ENCODE peak calls at places on chromosome 15, in five cellular contexts. One of them, this sample, is unnamed.

GRCh38 chr15:100725121-100726069 is 123.0 kb downstream of the ASB7 start:
- DNase-seq in right cardiac atrium: no peak
- DNase-seq in colonic mucosa: peak; percentile 14
- DNase-seq in heart right ventricle: no peak
- DNase-seq in aorta: peak; percentile 58
- DNase-seq in this sample: no peak

GRCh38 chr15:99492716-99493115 is 73.1 kb upstream of the MEF2A start:
- DNase-seq in right cardiac atrium: no peak
- DNase-seq in colonic mucosa: no peak
- DNase-seq in heart right ventricle: no peak
- DNase-seq in aorta: no peak
- DNase-seq in this sample: no peak

GRCh38 chr15:89863918-89864317 is 29.9 kb downstream of the AP3S2 start:
- DNase-seq in right cardiac atrium: no peak
- DNase-seq in colonic mucosa: no peak
- DNase-seq in heart right ventricle: no peak
- DNase-seq in aorta: no peak
- DNase-seq in this sample: no peak

GRCh38 chr15:70493376-70493775 is 270.0 kb downstream of the UACA start:
- DNase-seq in right cardiac atrium: no peak
- DNase-seq in colonic mucosa: no peak
- DNase-seq in heart right ventricle: no peak
- DNase-seq in aorta: no peak
- DNase-seq in this sample: no peak

GRCh38 chr15:34514251-34514760 is 69.1 kb downstream of the GOLGA8B start:
- DNase-seq in right cardiac atrium: peak; percentile 83
- DNase-seq in colonic mucosa: no peak
- DNase-seq in heart right ventricle: peak; percentile 63
- DNase-seq in aorta: peak; percentile 70
- DNase-seq in this sample: peak; percentile 16

GRCh38 chr15:50107591-50108408 is 11.2 kb downstream of the ATP8B4 start:
- DNase-seq in right cardiac atrium: no peak
- DNase-seq in colonic mucosa: no peak
- DNase-seq in heart right ventricle: no peak
- DNase-seq in aorta: no peak
- DNase-seq in this sample: no peak

GRCh38 chr15:28106294-28107110 is 7.4 kb upstream of the OCA2 start:
- DNase-seq in right cardiac atrium: peak; percentile 66
- DNase-seq in colonic mucosa: no peak
- DNase-seq in heart right ventricle: no peak
- DNase-seq in aorta: no peak
- DNase-seq in this sample: no peak

GRCh38 chr15:99732268-99732641 is 982 bp downstream of the LYSMD4 start:
- DNase-seq in right cardiac atrium: no peak
- DNase-seq in colonic mucosa: no peak
- DNase-seq in heart right ventricle: no peak
- DNase-seq in aorta: no peak
- DNase-seq in this sample: no peak

GRCh38 chr15:99253381-99254090 is 2.3 kb downstream of the LRRC28 start:
- DNase-seq in right cardiac atrium: no peak
- DNase-seq in colonic mucosa: no peak
- DNase-seq in heart right ventricle: no peak
- DNase-seq in aorta: no peak
- DNase-seq in this sample: no peak

GRCh38 chr15:68401496-68402431 is 30.2 kb downstream of the ITGA11 start:
- DNase-seq in right cardiac atrium: no peak
- DNase-seq in colonic mucosa: no peak
- DNase-seq in heart right ventricle: no peak
- DNase-seq in aorta: no peak
- DNase-seq in this sample: no peak

GRCh38 chr15:88908697-88909621 is 4.2 kb downstream of the MFGE8 start:
- DNase-seq in right cardiac atrium: no peak
- DNase-seq in colonic mucosa: no peak
- DNase-seq in heart right ventricle: no peak
- DNase-seq in aorta: no peak
- DNase-seq in this sample: no peak

GRCh38 chr15:60922736-60923135 is 306.4 kb downstream of the RORA start:
- DNase-seq in right cardiac atrium: no peak
- DNase-seq in colonic mucosa: no peak
- DNase-seq in heart right ventricle: no peak
- DNase-seq in aorta: no peak
- DNase-seq in this sample: no peak

GRCh38 chr15:23881299-23881698 is 194.2 kb upstream of the NDN start:
- DNase-seq in right cardiac atrium: no peak
- DNase-seq in colonic mucosa: no peak
- DNase-seq in heart right ventricle: no peak
- DNase-seq in aorta: no peak
- DNase-seq in this sample: no peak

GRCh38 chr15:58538901-58539300 is 107.1 kb downstream of the LIPC start:
- DNase-seq in right cardiac atrium: no peak
- DNase-seq in colonic mucosa: no peak
- DNase-seq in heart right ventricle: no peak
- DNase-seq in aorta: no peak
- DNase-seq in this sample: no peak

GRCh38 chr15:31331389-31331788 is 4.8 kb downstream of the KLF13 start:
- DNase-seq in right cardiac atrium: peak; percentile 61
- DNase-seq in colonic mucosa: no peak
- DNase-seq in heart right ventricle: no peak
- DNase-seq in aorta: no peak
- DNase-seq in this sample: no peak

GRCh38 chr15:31332020-31332680 is 5.5 kb downstream of the KLF13 start:
- DNase-seq in right cardiac atrium: peak; percentile 59
- DNase-seq in colonic mucosa: no peak
- DNase-seq in heart right ventricle: no peak
- DNase-seq in aorta: no peak
- DNase-seq in this sample: no peak

GRCh38 chr15:31329640-31330010 is 3.0 kb downstream of the KLF13 start:
- DNase-seq in right cardiac atrium: peak; percentile 39
- DNase-seq in colonic mucosa: no peak
- DNase-seq in heart right ventricle: no peak
- DNase-seq in aorta: no peak
- DNase-seq in this sample: no peak

GRCh38 chr15:31330111-31330785 is 3.6 kb downstream of the KLF13 start:
- DNase-seq in right cardiac atrium: peak; percentile 37
- DNase-seq in colonic mucosa: no peak
- DNase-seq in heart right ventricle: no peak
- DNase-seq in aorta: no peak
- DNase-seq in this sample: no peak

DNA sequence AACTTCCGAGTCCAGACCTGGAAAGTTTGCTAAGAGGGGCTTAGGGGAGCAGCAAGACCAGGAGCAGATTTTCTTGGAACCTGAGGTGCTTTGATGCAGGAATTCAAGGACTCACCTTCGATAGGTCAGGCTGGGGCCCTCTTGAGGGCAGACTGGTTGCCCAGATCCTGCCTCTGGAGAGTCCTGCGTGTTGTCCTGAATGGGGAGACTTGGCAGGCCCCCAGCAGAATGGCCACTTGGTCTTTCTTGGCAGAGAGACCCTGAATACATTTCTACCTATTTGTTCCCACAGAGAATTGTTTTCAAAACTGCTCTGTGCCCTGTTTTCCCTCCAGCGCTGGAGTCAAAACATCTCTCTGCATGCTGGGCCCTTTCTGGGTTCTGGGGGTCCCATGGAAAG is 4.2 kb downstream of the KLF13 start:
- DNase-seq in right cardiac atrium: peak; percentile 69
- DNase-seq in colonic mucosa: no peak
- DNase-seq in heart right ventricle: peak; percentile 67
- DNase-seq in aorta: no peak
- DNase-seq in this sample: no peak
- H3K4me1 ChIP-seq in right cardiac atrium: peaks cover 33% of the 10 kb centered on the region
- H3K4me1 ChIP-seq in colonic mucosa: peaks cover 16% of the 10 kb centered on the region
- H3K4me1 ChIP-seq in heart right ventricle: peaks cover 74% of the 10 kb centered on the region
- H3K4me1 ChIP-seq in aorta: no peaks in the 10 kb centered on the region
- H3K4me1 ChIP-seq in this sample: peaks cover 63% of the 10 kb centered on the region

DNA sequence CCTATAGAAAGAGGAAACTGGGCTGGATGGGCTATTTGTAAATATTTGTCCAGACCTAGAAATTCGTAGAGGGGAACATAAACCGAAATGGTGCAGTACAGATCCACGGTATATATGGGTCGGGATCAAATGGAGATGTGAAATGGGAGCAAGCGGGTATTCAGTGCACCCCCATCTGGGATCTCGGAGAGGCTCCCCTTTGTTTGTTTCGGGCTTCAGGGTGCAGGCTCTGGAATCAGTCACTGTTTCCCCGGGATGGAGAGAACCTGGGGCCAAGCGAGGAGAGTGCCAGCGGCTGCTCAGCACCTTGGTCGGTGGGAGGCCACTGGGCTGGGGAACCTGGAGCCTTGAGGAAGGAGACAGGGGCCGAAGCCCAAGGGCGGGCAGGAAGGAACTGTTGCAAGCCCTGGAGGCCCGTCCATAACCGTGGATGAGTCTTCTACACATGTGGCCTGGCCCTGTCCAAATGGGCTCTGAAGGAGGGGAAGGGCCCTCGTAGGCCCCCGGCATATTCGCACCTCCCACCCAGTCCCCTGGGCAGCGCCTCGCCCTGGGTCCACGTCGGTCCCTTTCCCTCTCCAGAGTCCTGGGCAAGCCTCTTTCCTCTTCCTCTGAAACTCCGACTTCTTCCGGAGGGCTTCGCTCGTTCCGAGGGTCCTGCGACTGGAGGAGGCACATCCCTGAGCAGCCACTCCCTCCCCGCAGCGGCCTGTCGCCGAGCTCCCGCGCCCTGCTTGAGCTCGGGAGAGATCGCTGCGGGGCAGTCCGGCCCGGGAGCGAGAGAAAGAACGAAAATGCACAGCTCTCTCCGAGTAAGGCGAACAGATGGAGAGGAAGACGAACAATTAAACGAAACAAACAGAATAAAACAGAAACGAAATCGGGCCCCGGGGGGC is 3.0 kb downstream of the ISL2 start:
- DNase-seq in right cardiac atrium: no peak
- DNase-seq in colonic mucosa: no peak
- DNase-seq in heart right ventricle: no peak
- DNase-seq in aorta: no peak
- DNase-seq in this sample: no peak
- H3K4me1 ChIP-seq in right cardiac atrium: peaks cover 7% of the 10 kb centered on the region
- H3K4me1 ChIP-seq in colonic mucosa: peaks cover 41% of the 10 kb centered on the region
- H3K4me1 ChIP-seq in heart right ventricle: peaks cover 88% of the 10 kb centered on the region
- H3K4me1 ChIP-seq in aorta: no peaks in the 10 kb centered on the region
- H3K4me1 ChIP-seq in this sample: peaks cover 76% of the 10 kb centered on the region

GRCh38 chr15:77571181-77571580 is 61.5 kb downstream of the LINGO1 start:
- DNase-seq in right cardiac atrium: peak; percentile 35
- DNase-seq in colonic mucosa: no peak
- DNase-seq in heart right ventricle: no peak
- DNase-seq in aorta: no peak
- DNase-seq in this sample: no peak

GRCh38 chr15:77572186-77572585 is 60.5 kb downstream of the LINGO1 start:
- DNase-seq in right cardiac atrium: peak; percentile 22
- DNase-seq in colonic mucosa: no peak
- DNase-seq in heart right ventricle: no peak
- DNase-seq in aorta: no peak
- DNase-seq in this sample: no peak

GRCh38 chr15:77573826-77574225 is 58.9 kb downstream of the LINGO1 start:
- DNase-seq in right cardiac atrium: peak; percentile 7
- DNase-seq in colonic mucosa: no peak
- DNase-seq in heart right ventricle: no peak
- DNase-seq in aorta: no peak
- DNase-seq in this sample: no peak

GRCh38 chr15:77569647-77570186 is 63.0 kb downstream of the LINGO1 start:
- DNase-seq in right cardiac atrium: peak; percentile 60
- DNase-seq in colonic mucosa: no peak
- DNase-seq in heart right ventricle: no peak
- DNase-seq in aorta: no peak
- DNase-seq in this sample: no peak

DNA sequence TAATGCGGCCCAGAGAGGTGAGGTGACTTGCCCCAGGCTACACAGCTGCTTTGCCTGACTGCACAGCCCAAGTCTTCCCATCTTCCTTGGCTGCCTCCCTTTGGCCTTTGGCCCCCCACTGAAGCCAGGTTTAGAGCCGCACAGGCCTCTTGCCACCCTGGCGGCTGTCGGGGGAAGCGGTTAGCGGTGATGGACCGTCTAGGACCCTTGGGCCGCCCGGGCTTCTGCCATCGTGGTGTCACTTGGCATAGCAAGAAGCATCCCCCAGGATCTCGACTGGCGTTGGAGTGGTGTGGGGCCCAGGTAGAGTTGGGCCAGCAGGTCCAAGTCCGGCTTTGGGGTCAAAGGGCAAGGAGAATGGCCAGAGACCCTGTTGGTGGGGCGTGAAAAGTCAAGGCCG is 61.0 kb downstream of the LINGO1 start:
- DNase-seq in right cardiac atrium: peak; percentile 31
- DNase-seq in colonic mucosa: no peak
- DNase-seq in heart right ventricle: no peak
- DNase-seq in aorta: no peak
- DNase-seq in this sample: no peak
- H3K4me1 ChIP-seq in right cardiac atrium: no peaks in the 10 kb centered on the region
- H3K4me1 ChIP-seq in colonic mucosa: no peaks in the 10 kb centered on the region
- H3K4me1 ChIP-seq in heart right ventricle: peaks cover 14% of the 10 kb centered on the region
- H3K4me1 ChIP-seq in aorta: no peaks in the 10 kb centered on the region
- H3K4me1 ChIP-seq in this sample: no peaks in the 10 kb centered on the region

GRCh38 chr15:73617910-73618309 is 15.3 kb downstream of the NPTN start:
- DNase-seq in right cardiac atrium: no peak
- DNase-seq in colonic mucosa: no peak
- DNase-seq in heart right ventricle: no peak
- DNase-seq in aorta: no peak
- DNase-seq in this sample: no peak

GRCh38 chr15:73617310-73617709 is 15.9 kb downstream of the NPTN start:
- DNase-seq in right cardiac atrium: no peak
- DNase-seq in colonic mucosa: no peak
- DNase-seq in heart right ventricle: no peak
- DNase-seq in aorta: no peak
- DNase-seq in this sample: no peak

GRCh38 chr15:73620078-73620477 is 13.1 kb downstream of the NPTN start:
- DNase-seq in right cardiac atrium: no peak
- DNase-seq in colonic mucosa: no peak
- DNase-seq in heart right ventricle: no peak
- DNase-seq in aorta: no peak
- DNase-seq in this sample: no peak

GRCh38 chr15:73624530-73624929 is 8.7 kb downstream of the NPTN start:
- DNase-seq in right cardiac atrium: no peak
- DNase-seq in colonic mucosa: no peak
- DNase-seq in heart right ventricle: no peak
- DNase-seq in aorta: no peak
- DNase-seq in this sample: no peak

GRCh38 chr15:73621286-73621826 is 11.8 kb downstream of the NPTN start:
- DNase-seq in right cardiac atrium: no peak
- DNase-seq in colonic mucosa: no peak
- DNase-seq in heart right ventricle: no peak
- DNase-seq in aorta: no peak
- DNase-seq in this sample: no peak
- H3K4me1 ChIP-seq in right cardiac atrium: no peaks in the 10 kb centered on the region
- H3K4me1 ChIP-seq in colonic mucosa: peaks cover 7% of the 10 kb centered on the region
- H3K4me1 ChIP-seq in heart right ventricle: peaks cover 62% of the 10 kb centered on the region
- H3K4me1 ChIP-seq in aorta: peaks cover 5% of the 10 kb centered on the region
- H3K4me1 ChIP-seq in this sample: peaks cover 3% of the 10 kb centered on the region

This sample was measured in CD8-positive, alpha-beta T cell.